ENCODE peak calls at places on chromosomes 12 and 14, in five cellular contexts. L is neural progenitor cell, B is hepatocyte, Q is mammary epithelial cell, N is OCI-LY7. I is an unnamed sample.

GRCh38 chr12:123944696-123945095 is 27.9 kb downstream of the CCDC92 start:
- DNase-seq in L (no peak), Q (no peak), N (no peak), B (no peak), I (no peak)

GRCh38 chr12:108446766-108447165 is 68.3 kb upstream of the FICD start:
- DNase-seq in Q (peak; percentile 34), L (no peak), B (no peak), N (no peak), I (no peak)

GRCh38 chr12:41476499-41476898 is 288.4 kb downstream of the PDZRN4 start:
- DNase-seq in Q (no peak), L (no peak), B (no peak), N (no peak), I (no peak)

GRCh38 chr12:58443273-58443980 is 476.9 kb downstream of the LRIG3 start:
- DNase-seq in B (peak; percentile 26), L (peak; percentile 42), Q (peak; percentile 35), N (peak; percentile 11), I (no peak)

GRCh38 chr14:24080888-24081738 is 9.8 kb downstream of the CPNE6 start:
- DNase-seq in B (peak; percentile 67), N (peak; percentile 87), L (peak; percentile 78), Q (peak; percentile 43), I (no peak)

GRCh38 chr12:55673638-55674037 is 34.1 kb downstream of the ITGA7 start:
- DNase-seq in L (no peak), B (no peak), N (peak; percentile 87), Q (no peak), I (no peak)

GRCh38 chr12:104715562-104716182 is 242.4 kb downstream of the SLC41A2 start:
- DNase-seq in Q (no peak), B (no peak), N (peak; percentile 36), L (no peak), I (no peak)

GRCh38 chr12:79674629-79675028 is 16.1 kb downstream of the PAWR start:
- DNase-seq in L (no peak), B (no peak), Q (peak; percentile 89), N (no peak), I (no peak)

GRCh38 chr14:91418387-91419043 is 895 bp upstream of the CCDC88C start:
- DNase-seq in N (peak; percentile 82), L (peak; percentile 70), Q (peak; percentile 42), B (peak; percentile 66), I (no peak)

GRCh38 chr14:69331206-69331605 is 66.9 kb downstream of the ERH start:
- DNase-seq in N (no peak), B (no peak), Q (no peak), L (no peak), I (no peak)

GRCh38 chr12:132329036-132329738 is at the start of gene GALNT9:
- DNase-seq in B (peak; percentile 59), N (no peak), Q (no peak), L (peak; percentile 90), I (no peak)

GRCh38 chr12:111222027-111222414 is 146.9 kb downstream of the PHETA1 start:
- DNase-seq in B (no peak), N (no peak), Q (no peak), L (no peak), I (no peak)

GRCh38 chr12:107509421-107509820 is 176.2 kb upstream of the PWP1 start:
- DNase-seq in Q (no peak), N (no peak), B (no peak), L (no peak), I (no peak)

GRCh38 chr14:74867673-74868072 is 8.3 kb downstream of the PROX2 start:
- DNase-seq in Q (no peak), L (no peak), B (no peak), N (no peak), I (no peak)

GRCh38 chr12:97757431-97758091 is 295.0 kb downstream of the RMST start:
- DNase-seq in B (no peak), N (no peak), Q (no peak), L (no peak), I (no peak)

GRCh38 chr14:100317897-100318808 is 5.0 kb upstream of the SLC25A47 start:
- DNase-seq in B (peak; percentile 75), L (peak; percentile 80), Q (no peak), N (peak; percentile 73), I (no peak)

GRCh38 chr12:93603762-93604161 is 31.3 kb downstream of the SOCS2 start:
- DNase-seq in Q (no peak), L (no peak), N (no peak), B (no peak), I (no peak)

GRCh38 chr14:39562175-39562574 is 129.9 kb upstream of the FBXO33 start:
- DNase-seq in L (no peak), Q (no peak), N (no peak), B (no peak), I (no peak)

GRCh38 chr12:76634074-76634570 is 74.6 kb upstream of the OSBPL8 start:
- DNase-seq in N (no peak), B (no peak), L (peak; percentile 73), Q (no peak), I (no peak)

GRCh38 chr14:68282479-68283377 is 463.1 kb downstream of the RAD51B start:
- DNase-seq in L (no peak), B (no peak), N (peak; percentile 75), Q (no peak), I (no peak)

GRCh38 chr12:26273811-26274210 is 78.4 kb downstream of the SSPN start:
- DNase-seq in B (no peak), Q (no peak), L (no peak), N (no peak), I (no peak)

GRCh38 chr12:130859128-130859527 is 12.7 kb upstream of the RAN start:
- DNase-seq in Q (no peak), L (no peak), N (no peak), B (peak; percentile 50), I (no peak)

GRCh38 chr14:45253754-45254300 is 825 bp upstream of the MIS18BP1 start:
- DNase-seq in L (no peak), Q (peak; percentile 63), B (no peak), N (no peak), I (no peak)

GRCh38 chr14:45253070-45253753 is at the start of gene MIS18BP1:
- DNase-seq in N (peak; percentile 98), L (peak; percentile 98), Q (peak; percentile 97), B (peak; percentile 97), I (peak; percentile 40)

GRCh38 chr14:45249847-45250575 is 3.0 kb downstream of the MIS18BP1 start:
- DNase-seq in B (peak; percentile 45), L (no peak), N (peak; percentile 45), Q (no peak), I (no peak)

GRCh38 chr14:45252356-45253069 is 489 bp downstream of the MIS18BP1 start:
- DNase-seq in Q (peak; percentile 19), L (peak; percentile 12), B (peak; percentile 6), N (peak; percentile 43), I (no peak)

DNA sequence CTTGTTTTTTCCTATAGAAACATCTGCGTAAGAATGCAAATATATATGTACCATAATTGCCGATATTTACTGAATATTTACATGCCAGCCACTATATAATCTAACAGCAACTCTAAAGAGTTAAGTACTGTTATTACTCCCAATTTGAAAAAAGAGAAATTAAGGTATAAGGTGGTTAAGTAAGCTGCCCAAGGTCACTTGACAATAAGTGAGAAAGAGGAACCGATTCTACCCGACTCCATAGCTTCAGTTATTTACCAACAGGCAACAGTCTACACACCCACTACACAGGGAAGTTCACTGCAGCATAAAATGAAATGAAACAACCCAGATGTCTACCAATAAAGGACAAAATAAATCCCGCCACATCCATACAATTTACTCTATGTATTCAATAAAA is 1.1 kb downstream of the MIS18BP1 start:
- DNase-seq in B (no peak), N (peak; percentile 85), Q (peak; percentile 21), L (peak; percentile 5), I (no peak)
- H2AFZ ChIP-seq in B (peak overlapping the region; percentile 63), N (no peak overlapping the region), Q (no peak overlapping the region), L (no peak overlapping the region), I (peak overlapping the region; percentile 38)

GRCh38 chr12:100493371-100494012 is 19.8 kb downstream of the NR1H4 start:
- DNase-seq in N (no peak), B (no peak), L (no peak), Q (no peak), I (no peak)

GRCh38 chr12:100499416-100499815 is 25.8 kb downstream of the NR1H4 start:
- DNase-seq in B (no peak), L (no peak), N (no peak), Q (no peak), I (no peak)

GRCh38 chr12:100494026-100494425 is 20.4 kb downstream of the NR1H4 start:
- DNase-seq in L (no peak), B (no peak), Q (no peak), N (no peak), I (no peak)

GRCh38 chr12:100497105-100497795 is 23.6 kb downstream of the NR1H4 start:
- DNase-seq in N (no peak), Q (no peak), L (no peak), B (no peak), I (no peak)

GRCh38 chr12:100498141-100498540 is 24.5 kb downstream of the NR1H4 start:
- DNase-seq in B (no peak), N (no peak), L (no peak), Q (no peak), I (no peak)
- H3K4me3 ChIP-seq in B (no peak overlapping the region), N (no peak overlapping the region), L (no peak overlapping the region), Q (no peak overlapping the region), I (no peak overlapping the region)

DNA sequence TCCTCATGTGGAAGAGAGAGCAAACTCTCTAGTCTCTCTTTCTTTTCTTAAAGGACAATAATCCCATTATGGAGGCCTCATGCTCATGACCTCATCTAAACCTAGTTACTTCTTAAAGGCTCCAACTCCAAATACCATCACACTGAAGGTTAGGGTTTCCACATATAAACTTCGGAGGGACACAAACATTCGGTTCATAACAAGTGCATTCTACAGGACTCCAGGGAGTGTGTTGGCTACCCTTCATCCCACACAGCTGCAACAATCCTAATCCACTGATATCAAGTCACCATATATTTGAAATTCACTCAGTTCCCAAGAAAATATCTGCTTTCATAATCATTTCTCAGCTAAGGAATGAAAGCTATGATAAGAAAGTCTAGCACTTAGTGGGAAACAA is 265.9 kb upstream of the PLEKHG7 start:
- DNase-seq in N (no peak), Q (no peak), B (no peak), L (no peak), I (no peak)
- H3K4me1 ChIP-seq in N (peaks cover 57% of the 10 kb centered on the region), Q (peaks cover 17% of the 10 kb centered on the region), B (no peaks in the 10 kb centered on the region), L (peaks cover 9% of the 10 kb centered on the region), I (peaks cover 5% of the 10 kb centered on the region)

GRCh38 chr12:25025951-25026490 is 77.1 kb upstream of the BCAT1 start:
- DNase-seq in N (peak; percentile 80), L (no peak), B (no peak), Q (no peak), I (no peak)
- H2AFZ ChIP-seq in N (peak overlapping the region; percentile 84), L (no peak overlapping the region), B (no peak overlapping the region), Q (no peak overlapping the region), I (no peak overlapping the region)

GRCh38 chr12:75257510-75257909 is 47.9 kb upstream of the KCNC2 start:
- DNase-seq in Q (no peak), N (no peak), L (no peak), B (no peak), I (no peak)
- H3K4me3 ChIP-seq in Q (no peak overlapping the region), N (no peak overlapping the region), L (no peak overlapping the region), B (no peak overlapping the region), I (no peak overlapping the region)

I was measured in keratinocyte.